ENCODE peak calls at places on chromosomes 6 and 20, in ten cellular contexts. Q is AG09309, B is left ventricle myocardium inferior, G is GM12865, D is fibroblast of lung, L is uterus, C is cardiac fibroblast, F is tibial nerve, H is osteocyte, S is ovary. Y is an unnamed sample.
A peak's percentile ranks its signal among the peaks of the same experiment; 100 is the strongest.

GRCh38 chr6:88761237-88762031 is 202.0 kb downstream of the RNGTT start:
- DNase-seq in Q (no peak), B (no peak), G (peak; percentile 83), D (no peak), L (no peak), C (no peak), F (no peak), H (no peak), S (no peak), Y (no peak)

GRCh38 chr6:38144365-38144764 is 324.8 kb downstream of the ZFAND3 start:
- DNase-seq in Q (no peak), B (no peak), G (no peak), D (no peak), L (no peak), C (no peak), F (no peak), H (peak; percentile 53), S (no peak), Y (no peak)

GRCh38 chr6:52534966-52535390 is 41.9 kb downstream of the TRAM2 start:
- DNase-seq in Q (no peak), B (no peak), G (peak; percentile 68), D (no peak), L (no peak), C (no peak), F (no peak), H (no peak), S (no peak), Y (no peak)

GRCh38 chr6:46808806-46809205 is 15.6 kb downstream of the MEP1A start:
- DNase-seq in Q (no peak), B (no peak), G (no peak), D (no peak), L (no peak), C (no peak), F (no peak), H (no peak), S (no peak), Y (no peak)

GRCh38 chr6:166904101-166904746 is 52.1 kb downstream of the RNASET2 start:
- DNase-seq in Q (no peak), B (no peak), G (peak; percentile 21), D (peak; percentile 27), L (no peak), C (no peak), F (no peak), H (no peak), S (no peak), Y (no peak)

GRCh38 chr6:11909696-11910132 is 102.4 kb upstream of the HIVEP1 start:
- DNase-seq in Q (no peak), B (no peak), G (no peak), D (peak; percentile 89), L (no peak), C (peak; percentile 87), F (no peak), H (no peak), S (no peak), Y (no peak)

GRCh38 chr6:75460636-75461035 is 33.0 kb downstream of the FILIP1 start:
- DNase-seq in Q (peak; percentile 46), B (no peak), G (no peak), D (peak; percentile 61), L (no peak), C (peak; percentile 41), F (no peak), H (no peak), S (no peak), Y (no peak)

GRCh38 chr6:106872044-106872443 is 102.5 kb downstream of the CD24 start:
- DNase-seq in Q (no peak), B (no peak), G (no peak), D (peak; percentile 20), L (no peak), C (no peak), F (no peak), H (no peak), S (no peak), Y (no peak)

GRCh38 chr20:52760791-52761190 is 211.4 kb upstream of the TSHZ2 start:
- DNase-seq in Q (no peak), B (no peak), G (no peak), D (no peak), L (no peak), C (no peak), F (no peak), H (no peak), S (no peak), Y (no peak)
- TF ChIP-seq CTCF in Q (no peak), B (no peak), G (no peak), D (no peak), L (no peak), C (no peak), F (no peak), H (no peak), S (no peak), Y (no peak)

GRCh38 chr6:19849736-19850135 is 12.6 kb downstream of the ID4 start:
- DNase-seq in Q (no peak), B (no peak), G (no peak), D (no peak), L (no peak), C (no peak), F (no peak), H (no peak), S (no peak), Y (no peak)

GRCh38 chr6:19855510-19855909 is 18.3 kb downstream of the ID4 start:
- DNase-seq in Q (no peak), B (no peak), G (no peak), D (no peak), L (no peak), C (no peak), F (no peak), H (no peak), S (no peak), Y (no peak)

GRCh38 chr6:19849196-19849595 is 12.0 kb downstream of the ID4 start:
- DNase-seq in Q (no peak), B (no peak), G (no peak), D (no peak), L (no peak), C (no peak), F (no peak), H (no peak), S (no peak), Y (no peak)

GRCh38 chr6:19851273-19852089 is 14.3 kb downstream of the ID4 start:
- DNase-seq in Q (peak; percentile 64), B (no peak), G (peak; percentile 19), D (peak; percentile 79), L (peak; percentile 28), C (peak; percentile 81), F (peak; percentile 46), H (no peak), S (no peak), Y (peak; percentile 14)

GRCh38 chr6:19852090-19852457 is 14.9 kb downstream of the ID4 start:
- DNase-seq in Q (no peak), B (no peak), G (no peak), D (no peak), L (no peak), C (no peak), F (no peak), H (no peak), S (no peak), Y (no peak)
- TF ChIP-seq CTCF in Q (no peak), B (no peak), G (no peak), D (no peak), L (no peak), C (no peak), F (no peak), H (no peak), S (no peak), Y (no peak)

GRCh38 chr6:112367655-112368054 is 20.5 kb downstream of the RFPL4B start:
- DNase-seq in Q (no peak), B (no peak), G (no peak), D (no peak), L (no peak), C (no peak), F (no peak), H (no peak), S (no peak), Y (no peak)

GRCh38 chr6:112366695-112367546 is 19.8 kb downstream of the RFPL4B start:
- DNase-seq in Q (no peak), B (no peak), G (no peak), D (no peak), L (no peak), C (no peak), F (no peak), H (no peak), S (no peak), Y (no peak)

GRCh38 chr6:112370946-112371345 is 23.8 kb downstream of the RFPL4B start:
- DNase-seq in Q (peak; percentile 71), B (no peak), G (no peak), D (no peak), L (no peak), C (no peak), F (no peak), H (no peak), S (no peak), Y (no peak)

DNA sequence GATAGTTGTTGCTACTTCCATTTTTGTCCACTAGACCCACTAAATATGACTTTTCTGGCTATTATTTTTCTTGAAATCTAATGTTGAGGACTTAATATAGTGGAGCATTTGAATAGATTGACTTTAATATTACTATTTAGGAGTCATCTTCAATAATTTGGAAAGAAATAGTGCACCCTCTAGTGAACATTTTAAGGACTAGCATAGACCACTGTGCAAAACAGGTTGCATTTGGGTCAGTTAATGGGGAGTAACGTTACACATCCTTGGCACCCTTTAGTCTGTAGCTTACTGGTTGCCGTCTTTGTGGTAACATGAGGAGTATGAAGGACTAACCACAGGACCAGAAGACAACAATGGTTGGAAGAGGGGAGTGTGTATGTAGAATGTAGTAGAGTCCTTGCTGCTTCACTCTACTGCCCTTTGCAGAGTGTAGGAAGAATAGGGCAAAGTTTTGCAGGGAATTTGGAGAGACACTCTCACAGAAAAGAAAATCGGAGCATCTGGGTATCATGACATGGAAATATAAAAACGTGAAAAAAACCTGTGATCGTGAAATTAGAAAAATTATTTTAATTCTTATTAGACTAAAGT is 25.2 kb downstream of the RFPL4B start:
- DNase-seq in Q (peak; percentile 14), B (no peak), G (no peak), D (peak; percentile 50), L (no peak), C (peak; percentile 53), F (no peak), H (no peak), S (no peak), Y (no peak)
- TF ChIP-seq CTCF in Q (peak; percentile 48), B (peak; percentile 58), G (no peak), D (peak; percentile 58), L (peak; percentile 39), C (peak; percentile 48), F (peak; percentile 52), H (peak; percentile 68), S (peak; percentile 30), Y (no peak)

DNA sequence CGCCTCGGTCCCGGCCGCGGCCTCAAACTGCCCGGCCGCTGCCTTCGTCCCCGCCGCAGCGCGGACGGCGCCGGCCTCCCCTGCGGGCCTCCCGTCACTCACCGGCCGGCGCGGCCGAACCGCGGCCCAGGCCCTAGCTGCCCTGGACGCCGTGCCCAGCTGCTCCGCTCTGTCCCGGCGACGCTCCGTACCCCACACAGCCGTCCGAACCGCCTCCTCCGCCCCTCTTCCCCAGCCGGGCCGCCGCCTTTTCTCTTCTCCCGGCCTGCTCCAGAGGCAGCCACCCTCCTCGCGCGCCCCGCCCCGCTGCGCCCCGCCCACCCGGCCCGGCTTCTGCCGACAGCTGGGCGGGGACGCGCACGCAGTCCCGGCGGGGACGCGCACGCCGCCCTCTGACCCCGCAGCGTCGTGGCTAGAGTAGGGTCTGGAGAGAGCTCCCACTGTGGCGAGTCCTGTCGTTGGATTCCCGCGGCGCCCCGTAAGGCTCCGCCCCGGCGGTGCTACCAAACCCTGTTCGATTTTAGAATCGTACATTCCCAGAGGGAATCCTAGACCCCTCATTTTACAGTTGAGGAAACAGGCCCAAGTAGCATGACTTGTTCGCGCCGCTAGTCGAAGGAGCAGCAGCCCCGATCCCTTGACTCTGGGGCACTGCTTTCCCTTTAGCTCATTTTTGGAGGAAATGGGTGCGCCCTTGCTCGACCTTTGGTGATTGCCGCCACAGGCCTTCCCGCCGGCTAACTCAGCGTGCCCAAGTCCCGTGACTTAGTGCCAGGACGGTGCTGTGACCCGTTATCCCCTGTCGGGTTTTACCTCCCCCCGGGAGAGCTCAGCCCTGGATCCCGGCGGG is at the start of gene FBXO30:
- DNase-seq in Q (peak; percentile 29), B (peak; percentile 93), G (peak; percentile 94), D (peak; percentile 87), L (peak; percentile 92), C (peak; percentile 85), F (peak; percentile 86), H (peak; percentile 96), S (peak; percentile 83), Y (peak; percentile 89)
- TF ChIP-seq CTCF in Q (no peak), B (peak; percentile 46), G (no peak), D (peak; percentile 4), L (peak; percentile 9), C (no peak), F (peak; percentile 75), H (peak; percentile 19), S (peak; percentile 46), Y (no peak)

Y was measured in transverse colon.